ENCODE peak calls at places on chromosomes 6 and 20, in seven cellular contexts. Z, W, I, U, V, F and Q are unnamed samples.

GRCh38 chr6:87397656-87398055 is 10.1 kb upstream of the CFAP206 start:
- DNase-seq in Z (no peak), F (no peak), W (no peak), V (no peak), I (no peak), U (no peak), Q (no peak)

GRCh38 chr20:49330701-49331614 is 53.1 kb upstream of the ZNFX1 start:
- DNase-seq in V (no peak), F (no peak), U (no peak), W (no peak), Z (no peak), I (no peak), Q (no peak)

GRCh38 chr6:106870069-106870468 is 104.5 kb downstream of the CD24 start:
- DNase-seq in Z (peak), F (no peak), I (no peak), V (no peak), W (no peak), U (no peak), Q (no peak)

GRCh38 chr6:169167581-169168301 is 85.9 kb downstream of the THBS2 start:
- DNase-seq in W (no peak), Z (peak), F (peak), I (peak), U (no peak), V (no peak), Q (no peak)

GRCh38 chr6:17341117-17341805 is 52.1 kb upstream of the CAP2 start:
- DNase-seq in F (no peak), V (no peak), W (no peak), Z (no peak), U (no peak), I (no peak), Q (no peak)

GRCh38 chr6:55943329-55943728 is 67.9 kb upstream of the BMP5 start:
- DNase-seq in I (no peak), V (no peak), W (no peak), Z (peak), F (no peak), U (no peak), Q (no peak)

GRCh38 chr6:41638002-41638800 is at the start of gene MDFI:
- DNase-seq in Z (no peak), I (no peak), V (peak), U (peak), F (no peak), W (no peak), Q (no peak)

GRCh38 chr6:392441-393390 is 1.2 kb downstream of the IRF4 start:
- DNase-seq in Z (peak), F (no peak), W (no peak), U (no peak), I (no peak), V (no peak), Q (no peak)

GRCh38 chr20:32110173-32110704 is 725 bp downstream of the TM9SF4 start:
- DNase-seq in I (no peak), W (no peak), Z (no peak), U (peak), F (no peak), V (no peak), Q (no peak)

GRCh38 chr6:170074907-170075306 is 216.0 kb downstream of the DLL1 start:
- DNase-seq in U (no peak), W (no peak), I (no peak), F (no peak), Z (no peak), V (no peak), Q (no peak)

GRCh38 chr6:112639436-112639835 is 292.3 kb downstream of the RFPL4B start:
- DNase-seq in V (no peak), W (no peak), I (no peak), F (no peak), U (no peak), Z (peak), Q (no peak)

GRCh38 chr6:34391023-34391485 is 1.4 kb downstream of the NUDT3 start:
- DNase-seq in I (no peak), F (peak), W (no peak), U (peak), Z (peak), V (no peak), Q (no peak)

GRCh38 chr20:5180421-5180820 is 53.6 kb downstream of the CDS2 start:
- DNase-seq in V (no peak), I (no peak), W (no peak), U (no peak), F (no peak), Z (no peak), Q (no peak)

GRCh38 chr6:77467038-77467437 is 3.7 kb upstream of the HTR1B start:
- DNase-seq in W (no peak), V (no peak), Z (no peak), I (peak), U (no peak), F (no peak), Q (no peak)

GRCh38 chr6:48990746-48991145 is 472.3 kb downstream of the MMUT start:
- DNase-seq in Z (no peak), W (no peak), U (no peak), V (no peak), F (no peak), I (no peak), Q (no peak)

GRCh38 chr20:815914-816606 is 17.5 kb upstream of the FAM110A start:
- DNase-seq in Z (peak), I (peak), W (peak), U (peak), F (peak), V (peak), Q (peak)

GRCh38 chr6:25010917-25011625 is 75.3 kb upstream of the RIPOR2 start:
- DNase-seq in I (no peak), V (no peak), U (no peak), F (no peak), Z (peak), W (no peak), Q (no peak)

GRCh38 chr20:48373555-48373934 is 454.3 kb downstream of the PREX1 start:
- DNase-seq in F (no peak), U (no peak), W (no peak), I (no peak), Z (no peak), V (no peak), Q (no peak)

GRCh38 chr6:111716325-111716724 is 110.6 kb upstream of the TRAF3IP2 start:
- DNase-seq in F (no peak), Z (no peak), U (peak), I (no peak), V (no peak), W (no peak), Q (no peak)

GRCh38 chr20:4519530-4519929 is 202.2 kb upstream of the PRND start:
- DNase-seq in F (no peak), W (no peak), U (no peak), I (no peak), V (no peak), Z (peak), Q (peak)

GRCh38 chr6:34973547-34974248 is 84.6 kb downstream of the ANKS1A start:
- DNase-seq in U (no peak), W (no peak), Z (no peak), F (no peak), I (no peak), V (no peak), Q (no peak)